ENCODE peak calls at places on chromosomes 1 and 21, in eight cellular contexts. One of them, this sample, is unnamed.

GRCh38 chr1:84300991-84301758 is at the start of gene SAMD13:
- DNase-seq in A549: peak
- DNase-seq in GM10248: peak
- DNase-seq in neural crest cell: no peak
- DNase-seq in stomach: peak
- DNase-seq in fibroblast of the aortic adventitia: peak
- DNase-seq in adrenal gland: peak
- DNase-seq in H9: no peak
- DNase-seq in this sample: no peak

GRCh38 chr21:28325618-28326017 is 667.1 kb downstream of the LTN1 start:
- DNase-seq in A549: no peak
- DNase-seq in GM10248: no peak
- DNase-seq in neural crest cell: no peak
- DNase-seq in stomach: no peak
- DNase-seq in fibroblast of the aortic adventitia: no peak
- DNase-seq in adrenal gland: no peak
- DNase-seq in H9: peak
- DNase-seq in this sample: no peak

GRCh38 chr1:12006167-12006921 is 13.0 kb upstream of the MIIP start:
- DNase-seq in A549: no peak
- DNase-seq in GM10248: no peak
- DNase-seq in neural crest cell: no peak
- DNase-seq in stomach: no peak
- DNase-seq in fibroblast of the aortic adventitia: no peak
- DNase-seq in adrenal gland: no peak
- DNase-seq in H9: no peak
- DNase-seq in this sample: no peak

GRCh38 chr1:192668434-192668983 is 32.6 kb downstream of the RGS13 start:
- DNase-seq in A549: no peak
- DNase-seq in GM10248: no peak
- DNase-seq in neural crest cell: no peak
- DNase-seq in stomach: no peak
- DNase-seq in fibroblast of the aortic adventitia: no peak
- DNase-seq in adrenal gland: no peak
- DNase-seq in H9: no peak
- DNase-seq in this sample: no peak

GRCh38 chr1:21553116-21553926 is 44.1 kb downstream of the ALPL start:
- DNase-seq in A549: no peak
- DNase-seq in GM10248: no peak
- DNase-seq in neural crest cell: no peak
- DNase-seq in stomach: no peak
- DNase-seq in fibroblast of the aortic adventitia: peak
- DNase-seq in adrenal gland: no peak
- DNase-seq in H9: peak
- DNase-seq in this sample: no peak

GRCh38 chr1:19251305-19252196 is at the start of the genes EMC1 and MRTO4:
- DNase-seq in A549: peak
- DNase-seq in GM10248: peak
- DNase-seq in neural crest cell: peak
- DNase-seq in stomach: peak
- DNase-seq in fibroblast of the aortic adventitia: peak
- DNase-seq in adrenal gland: peak
- DNase-seq in H9: peak
- DNase-seq in this sample: peak

GRCh38 chr1:37177230-37177864 is 143.0 kb upstream of the GRIK3 start:
- DNase-seq in A549: peak
- DNase-seq in GM10248: peak
- DNase-seq in neural crest cell: peak
- DNase-seq in stomach: no peak
- DNase-seq in fibroblast of the aortic adventitia: no peak
- DNase-seq in adrenal gland: peak
- DNase-seq in H9: peak
- DNase-seq in this sample: no peak

GRCh38 chr1:15953791-15954201 is 22.1 kb downstream of the ZBTB17 start:
- DNase-seq in A549: no peak
- DNase-seq in GM10248: no peak
- DNase-seq in neural crest cell: no peak
- DNase-seq in stomach: no peak
- DNase-seq in fibroblast of the aortic adventitia: peak
- DNase-seq in adrenal gland: no peak
- DNase-seq in H9: no peak
- DNase-seq in this sample: no peak

GRCh38 chr1:108758782-108759181 is 12.3 kb downstream of the STXBP3 start:
- DNase-seq in A549: no peak
- DNase-seq in GM10248: no peak
- DNase-seq in neural crest cell: no peak
- DNase-seq in stomach: no peak
- DNase-seq in fibroblast of the aortic adventitia: no peak
- DNase-seq in adrenal gland: no peak
- DNase-seq in H9: no peak
- DNase-seq in this sample: no peak

GRCh38 chr1:57033222-57034019 is 67.6 kb upstream of the C8B start:
- DNase-seq in A549: no peak
- DNase-seq in GM10248: no peak
- DNase-seq in neural crest cell: no peak
- DNase-seq in stomach: no peak
- DNase-seq in fibroblast of the aortic adventitia: no peak
- DNase-seq in adrenal gland: no peak
- DNase-seq in H9: no peak
- DNase-seq in this sample: no peak

GRCh38 chr1:41473738-41474362 is 10.6 kb downstream of the EDN2 start:
- DNase-seq in A549: no peak
- DNase-seq in GM10248: no peak
- DNase-seq in neural crest cell: no peak
- DNase-seq in stomach: no peak
- DNase-seq in fibroblast of the aortic adventitia: no peak
- DNase-seq in adrenal gland: no peak
- DNase-seq in H9: no peak
- DNase-seq in this sample: no peak

GRCh38 chr1:100530901-100531487 is 6.9 kb upstream of the GPR88 start:
- DNase-seq in A549: no peak
- DNase-seq in GM10248: peak
- DNase-seq in neural crest cell: no peak
- DNase-seq in stomach: peak
- DNase-seq in fibroblast of the aortic adventitia: peak
- DNase-seq in adrenal gland: peak
- DNase-seq in H9: no peak
- DNase-seq in this sample: peak

GRCh38 chr1:240737268-240737667 is 125.3 kb upstream of the GREM2 start:
- DNase-seq in A549: no peak
- DNase-seq in GM10248: no peak
- DNase-seq in neural crest cell: no peak
- DNase-seq in stomach: no peak
- DNase-seq in fibroblast of the aortic adventitia: peak
- DNase-seq in adrenal gland: no peak
- DNase-seq in H9: no peak
- DNase-seq in this sample: no peak

GRCh38 chr1:87840772-87841171 is 512.1 kb downstream of the LMO4 start:
- DNase-seq in A549: no peak
- DNase-seq in GM10248: no peak
- DNase-seq in neural crest cell: no peak
- DNase-seq in stomach: no peak
- DNase-seq in fibroblast of the aortic adventitia: no peak
- DNase-seq in adrenal gland: no peak
- DNase-seq in H9: no peak
- DNase-seq in this sample: no peak

GRCh38 chr1:51328926-51329325 is 1.4 kb downstream of the TTC39A start:
- DNase-seq in A549: no peak
- DNase-seq in GM10248: no peak
- DNase-seq in neural crest cell: no peak
- DNase-seq in stomach: no peak
- DNase-seq in fibroblast of the aortic adventitia: no peak
- DNase-seq in adrenal gland: no peak
- DNase-seq in H9: no peak
- DNase-seq in this sample: no peak

GRCh38 chr1:94608142-94608851 is 66.7 kb upstream of the F3 start:
- DNase-seq in A549: peak
- DNase-seq in GM10248: no peak
- DNase-seq in neural crest cell: no peak
- DNase-seq in stomach: no peak
- DNase-seq in fibroblast of the aortic adventitia: no peak
- DNase-seq in adrenal gland: no peak
- DNase-seq in H9: no peak
- DNase-seq in this sample: no peak

GRCh38 chr1:46506470-46507219 is 17.0 kb downstream of the DMBX1 start:
- DNase-seq in A549: no peak
- DNase-seq in GM10248: no peak
- DNase-seq in neural crest cell: no peak
- DNase-seq in stomach: no peak
- DNase-seq in fibroblast of the aortic adventitia: no peak
- DNase-seq in adrenal gland: no peak
- DNase-seq in H9: no peak
- DNase-seq in this sample: no peak

GRCh38 chr1:46342084-46342656 is 1.6 kb downstream of the NSUN4 start:
- DNase-seq in A549: peak
- DNase-seq in GM10248: peak
- DNase-seq in neural crest cell: no peak
- DNase-seq in stomach: no peak
- DNase-seq in fibroblast of the aortic adventitia: peak
- DNase-seq in adrenal gland: no peak
- DNase-seq in H9: no peak
- DNase-seq in this sample: no peak

GRCh38 chr1:201461783-201462441 is 7.1 kb downstream of the PHLDA3 start:
- DNase-seq in A549: peak
- DNase-seq in GM10248: no peak
- DNase-seq in neural crest cell: no peak
- DNase-seq in stomach: peak
- DNase-seq in fibroblast of the aortic adventitia: peak
- DNase-seq in adrenal gland: peak
- DNase-seq in H9: no peak
- DNase-seq in this sample: no peak

GRCh38 chr1:38680801-38681510 is 178.6 kb downstream of the RRAGC start:
- DNase-seq in A549: no peak
- DNase-seq in GM10248: no peak
- DNase-seq in neural crest cell: no peak
- DNase-seq in stomach: no peak
- DNase-seq in fibroblast of the aortic adventitia: peak
- DNase-seq in adrenal gland: peak
- DNase-seq in H9: no peak
- DNase-seq in this sample: no peak

GRCh38 chr1:183957216-183957830 is 80.2 kb downstream of the COLGALT2 start:
- DNase-seq in A549: no peak
- DNase-seq in GM10248: no peak
- DNase-seq in neural crest cell: no peak
- DNase-seq in stomach: no peak
- DNase-seq in fibroblast of the aortic adventitia: peak
- DNase-seq in adrenal gland: no peak
- DNase-seq in H9: no peak
- DNase-seq in this sample: no peak

GRCh38 chr1:25695066-25695990 is 78.7 kb downstream of the MAN1C1 start:
- DNase-seq in A549: peak
- DNase-seq in GM10248: peak
- DNase-seq in neural crest cell: no peak
- DNase-seq in stomach: peak
- DNase-seq in fibroblast of the aortic adventitia: peak
- DNase-seq in adrenal gland: peak
- DNase-seq in H9: peak
- DNase-seq in this sample: no peak

GRCh38 chr1:43267291-43267805 is 2.4 kb upstream of the TMEM125 start:
- DNase-seq in A549: no peak
- DNase-seq in GM10248: no peak
- DNase-seq in neural crest cell: no peak
- DNase-seq in stomach: peak
- DNase-seq in fibroblast of the aortic adventitia: peak
- DNase-seq in adrenal gland: no peak
- DNase-seq in H9: peak
- DNase-seq in this sample: no peak

GRCh38 chr1:101548376-101548775 is 311.6 kb downstream of the S1PR1 start:
- DNase-seq in A549: no peak
- DNase-seq in GM10248: no peak
- DNase-seq in neural crest cell: no peak
- DNase-seq in stomach: no peak
- DNase-seq in fibroblast of the aortic adventitia: no peak
- DNase-seq in adrenal gland: no peak
- DNase-seq in H9: no peak
- DNase-seq in this sample: no peak

GRCh38 chr1:226645279-226645976 is 93.7 kb downstream of the ITPKB start:
- DNase-seq in A549: no peak
- DNase-seq in GM10248: no peak
- DNase-seq in neural crest cell: no peak
- DNase-seq in stomach: no peak
- DNase-seq in fibroblast of the aortic adventitia: no peak
- DNase-seq in adrenal gland: no peak
- DNase-seq in H9: no peak
- DNase-seq in this sample: no peak

GRCh38 chr1:225899044-225899925 is 10.3 kb upstream of the LEFTY1 start:
- DNase-seq in A549: no peak
- DNase-seq in GM10248: no peak
- DNase-seq in neural crest cell: no peak
- DNase-seq in stomach: no peak
- DNase-seq in fibroblast of the aortic adventitia: no peak
- DNase-seq in adrenal gland: no peak
- DNase-seq in H9: peak
- DNase-seq in this sample: peak

GRCh38 chr1:13792429-13792828 is 92.4 kb downstream of the PRDM2 start:
- DNase-seq in A549: no peak
- DNase-seq in GM10248: no peak
- DNase-seq in neural crest cell: no peak
- DNase-seq in stomach: no peak
- DNase-seq in fibroblast of the aortic adventitia: peak
- DNase-seq in adrenal gland: no peak
- DNase-seq in H9: no peak
- DNase-seq in this sample: no peak

GRCh38 chr1:155932085-155932484 is 2.1 kb downstream of the KHDC4 start:
- DNase-seq in A549: no peak
- DNase-seq in GM10248: no peak
- DNase-seq in neural crest cell: no peak
- DNase-seq in stomach: no peak
- DNase-seq in fibroblast of the aortic adventitia: no peak
- DNase-seq in adrenal gland: no peak
- DNase-seq in H9: no peak
- DNase-seq in this sample: no peak
- TF ChIP-seq CTCF in A549: no peak
- TF ChIP-seq CTCF in GM10248: no peak
- TF ChIP-seq CTCF in neural crest cell: no peak
- TF ChIP-seq CTCF in stomach: no peak
- TF ChIP-seq CTCF in fibroblast of the aortic adventitia: no peak
- TF ChIP-seq CTCF in adrenal gland: no peak
- TF ChIP-seq CTCF in H9: no peak
- TF ChIP-seq CTCF in this sample: no peak

GRCh38 chr1:110070282-110070967 is at the start of gene ALX3:
- DNase-seq in A549: no peak
- DNase-seq in GM10248: no peak
- DNase-seq in neural crest cell: no peak
- DNase-seq in stomach: no peak
- DNase-seq in fibroblast of the aortic adventitia: no peak
- DNase-seq in adrenal gland: no peak
- DNase-seq in H9: peak
- DNase-seq in this sample: no peak
- TF ChIP-seq CTCF in A549: no peak
- TF ChIP-seq CTCF in GM10248: no peak
- TF ChIP-seq CTCF in neural crest cell: no peak
- TF ChIP-seq CTCF in stomach: no peak
- TF ChIP-seq CTCF in fibroblast of the aortic adventitia: no peak
- TF ChIP-seq CTCF in adrenal gland: no peak
- TF ChIP-seq CTCF in H9: no peak
- TF ChIP-seq CTCF in this sample: no peak

GRCh38 chr1:188937965-188938551 is 1539.6 kb downstream of the BRINP3 start:
- DNase-seq in A549: no peak
- DNase-seq in GM10248: no peak
- DNase-seq in neural crest cell: no peak
- DNase-seq in stomach: no peak
- DNase-seq in fibroblast of the aortic adventitia: no peak
- DNase-seq in adrenal gland: no peak
- DNase-seq in H9: no peak
- DNase-seq in this sample: no peak
- TF ChIP-seq CTCF in A549: peak
- TF ChIP-seq CTCF in GM10248: no peak
- TF ChIP-seq CTCF in neural crest cell: peak
- TF ChIP-seq CTCF in stomach: no peak
- TF ChIP-seq CTCF in fibroblast of the aortic adventitia: no peak
- TF ChIP-seq CTCF in adrenal gland: no peak
- TF ChIP-seq CTCF in H9: peak
- TF ChIP-seq CTCF in this sample: no peak

GRCh38 chr21:39703578-39703977 is 41.4 kb upstream of the IGSF5 start:
- DNase-seq in A549: no peak
- DNase-seq in GM10248: no peak
- DNase-seq in neural crest cell: no peak
- DNase-seq in stomach: no peak
- DNase-seq in fibroblast of the aortic adventitia: no peak
- DNase-seq in adrenal gland: no peak
- DNase-seq in H9: no peak
- DNase-seq in this sample: no peak
- TF ChIP-seq CTCF in A549: no peak
- TF ChIP-seq CTCF in GM10248: no peak
- TF ChIP-seq CTCF in neural crest cell: no peak
- TF ChIP-seq CTCF in stomach: no peak
- TF ChIP-seq CTCF in fibroblast of the aortic adventitia: no peak
- TF ChIP-seq CTCF in adrenal gland: no peak
- TF ChIP-seq CTCF in H9: no peak
- TF ChIP-seq CTCF in this sample: no peak

This sample was measured in CD14-positive monocyte.